ENCODE peak calls at places on chromosomes 16 and 17, in nine cellular contexts. N is COLO829, R is ascending aorta, H is AG20443, G is head of caudate nucleus, S is NCI-H345, A is tibial artery, V is activated gamma-delta T cell treated with Interleukin-2 at 50 U/mL for 16 hours, F is NCI-H1105 treated with DMSO at 0.1 percent for 48 hours. L is an unnamed sample.

GRCh38 chr16:72286936-72287620 is 115.1 kb upstream of the PMFBP1 start:
- DNase-seq in A (no peak), F (no peak), N (no peak), V (no peak), H (no peak), S (no peak), G (no peak), R (no peak), L (no peak)

GRCh38 chr16:21166561-21166961 is 8.1 kb downstream of the LDAF1 start:
- DNase-seq in S (no peak), F (no peak), H (peak; percentile 18), A (no peak), R (no peak), V (no peak), G (no peak), N (no peak), L (no peak)

GRCh38 chr17:56594528-56595418 is 1.3 kb downstream of the NOG start:
- DNase-seq in S (no peak), A (no peak), N (no peak), R (no peak), G (no peak), V (peak; percentile 19), H (no peak), F (no peak), L (no peak)

GRCh38 chr17:31857920-31858646 is 961 bp downstream of the COPRS start:
- DNase-seq in H (peak; percentile 24), G (no peak), R (no peak), N (no peak), S (peak; percentile 28), V (no peak), F (peak; percentile 60), A (no peak), L (no peak)

GRCh38 chr16:46947900-46948547 is 25.4 kb downstream of the DNAJA2 start:
- DNase-seq in R (no peak), V (peak; percentile 19), F (peak; percentile 35), S (peak; percentile 11), H (peak; percentile 63), G (no peak), N (peak; percentile 8), A (no peak), L (no peak)

GRCh38 chr17:78995761-78996451 is 13.7 kb downstream of the CANT1 start:
- DNase-seq in A (peak; percentile 63), V (no peak), F (no peak), N (no peak), G (peak; percentile 17), H (no peak), S (no peak), R (peak; percentile 47), L (no peak)

GRCh38 chr17:8155341-8156173 is 3.4 kb upstream of the PER1 start:
- DNase-seq in G (no peak), R (no peak), H (no peak), S (no peak), N (no peak), A (no peak), F (no peak), V (no peak), L (no peak)

GRCh38 chr16:70478912-70479341 is 24.5 kb downstream of the FCSK start:
- DNase-seq in R (no peak), A (no peak), H (no peak), G (no peak), F (no peak), S (no peak), V (no peak), N (no peak), L (no peak)

GRCh38 chr17:79246226-79246794 is 171.7 kb downstream of the ENGASE start:
- DNase-seq in H (no peak), S (no peak), G (no peak), A (no peak), N (no peak), F (no peak), R (no peak), V (no peak), L (no peak)

GRCh38 chr17:27239046-27239445 is 54.9 kb upstream of the WSB1 start:
- DNase-seq in V (no peak), N (no peak), R (no peak), A (no peak), H (no peak), S (no peak), G (peak; percentile 34), F (no peak), L (no peak)

GRCh38 chr16:81174644-81175324 is 63.7 kb upstream of the BCO1 start:
- DNase-seq in N (no peak), S (no peak), F (no peak), A (no peak), R (no peak), H (no peak), V (no peak), G (no peak), L (no peak)

GRCh38 chr16:47519037-47519436 is 57.9 kb downstream of the PHKB start:
- DNase-seq in A (no peak), N (no peak), S (no peak), V (no peak), G (no peak), H (no peak), R (no peak), F (no peak), L (no peak)

GRCh38 chr16:70809392-70810060 is 8.6 kb upstream of the VAC14 start:
- DNase-seq in F (no peak), G (no peak), N (no peak), S (peak; percentile 10), V (no peak), H (no peak), A (no peak), R (no peak), L (no peak)

GRCh38 chr16:9612267-9612666 is 520.8 kb downstream of the HAPSTR1 start:
- DNase-seq in V (no peak), S (no peak), H (no peak), R (no peak), G (no peak), F (no peak), A (no peak), N (no peak), L (no peak)

GRCh38 chr17:1643999-1644492 is 1.5 kb downstream of the SCARF1 start:
- DNase-seq in H (no peak), V (no peak), N (no peak), G (no peak), R (no peak), A (no peak), S (no peak), F (no peak), L (no peak)

GRCh38 chr17:36525113-36525512 is 9.6 kb downstream of the MYO19 start:
- DNase-seq in R (no peak), A (no peak), S (no peak), F (no peak), N (no peak), V (no peak), G (no peak), H (no peak), L (no peak)

GRCh38 chr16:68644715-68645493 is at the start of gene CDH3:
- DNase-seq in V (peak; percentile 9), G (peak; percentile 19), H (peak; percentile 55), S (peak; percentile 48), A (no peak), F (peak; percentile 66), N (no peak), R (no peak), L (no peak)

GRCh38 chr17:19750835-19751234 is 2.7 kb upstream of the ALDH3A1 start:
- DNase-seq in R (no peak), S (no peak), A (peak; percentile 48), V (no peak), H (no peak), F (no peak), G (no peak), N (no peak), L (no peak)

GRCh38 chr16:85570735-85571562 is 42.2 kb upstream of the GSE1 start:
- DNase-seq in G (no peak), S (no peak), A (peak; percentile 78), V (peak; percentile 62), N (no peak), F (no peak), H (no peak), R (no peak), L (no peak)

L was measured in putamen.